ENCODE peak calls at places on chromosomes 3 and 15, in nine cellular contexts. S is immature natural killer cell; F is HT1080; X is coronary artery; E is germinal center; J is HFF-Myc; M is HCEC 1CT; Q is activated CD8-positive, alpha-beta memory T cell treated with anti-CD3 and anti-CD28 coated beads for 24 hours; A is T follicular helper cell. Z is an unnamed sample.
A peak's percentile ranks its signal among the peaks of the same experiment; 100 is the strongest.

GRCh38 chr3:113890256-113890900 is 51.8 kb downstream of the GRAMD1C start:
- DNase-seq in S (no peak), F (peak; percentile 20), X (no peak), E (no peak), J (no peak), M (no peak), Q (no peak), A (no peak), Z (no peak)

GRCh38 chr15:62389887-62390792 is 225.1 kb upstream of the C2CD4B start:
- DNase-seq in S (peak; percentile 66), F (peak; percentile 62), X (peak; percentile 76), E (peak; percentile 83), J (no peak), M (peak; percentile 79), Q (peak; percentile 89), A (peak; percentile 12), Z (peak; percentile 27)

GRCh38 chr3:134652409-134652831 is 1.6 kb upstream of the KY start:
- DNase-seq in S (no peak), F (peak; percentile 44), X (no peak), E (no peak), J (no peak), M (no peak), Q (peak; percentile 28), A (no peak), Z (no peak)

GRCh38 chr3:58117561-58118305 is 93.0 kb downstream of the DNASE1L3 start:
- DNase-seq in S (no peak), F (no peak), X (no peak), E (no peak), J (no peak), M (peak; percentile 50), Q (no peak), A (no peak), Z (no peak)

GRCh38 chr3:190424478-190425439 is 24.9 kb downstream of the TMEM207 start:
- DNase-seq in S (peak; percentile 19), F (peak; percentile 90), X (no peak), E (peak; percentile 26), J (peak; percentile 65), M (peak; percentile 80), Q (peak; percentile 63), A (no peak), Z (no peak)

GRCh38 chr3:136950583-136950982 is 7.2 kb upstream of the IL20RB start:
- DNase-seq in S (no peak), F (no peak), X (no peak), E (no peak), J (no peak), M (no peak), Q (no peak), A (no peak), Z (no peak)

GRCh38 chr15:29765898-29766537 is 56.2 kb downstream of the TJP1 start:
- DNase-seq in S (no peak), F (no peak), X (no peak), E (no peak), J (no peak), M (no peak), Q (no peak), A (no peak), Z (no peak)

GRCh38 chr15:82855286-82856092 is 46.1 kb downstream of the WHAMM start:
- DNase-seq in S (no peak), F (no peak), X (no peak), E (no peak), J (no peak), M (no peak), Q (no peak), A (no peak), Z (no peak)

GRCh38 chr3:93906245-93906644 is 67.5 kb downstream of the PROS1 start:
- DNase-seq in S (no peak), F (no peak), X (no peak), E (no peak), J (no peak), M (no peak), Q (no peak), A (no peak), Z (no peak)

GRCh38 chr3:8608041-8608790 is 36.4 kb downstream of the SSUH2 start:
- DNase-seq in S (no peak), F (no peak), X (no peak), E (no peak), J (no peak), M (no peak), Q (no peak), A (no peak), Z (no peak)

GRCh38 chr3:125470671-125471070 is 49.3 kb downstream of the SNX4 start:
- DNase-seq in S (no peak), F (no peak), X (no peak), E (no peak), J (no peak), M (no peak), Q (no peak), A (no peak), Z (no peak)

GRCh38 chr3:124092811-124093210 is 100.9 kb upstream of the ROPN1 start:
- DNase-seq in S (no peak), F (peak; percentile 29), X (no peak), E (no peak), J (no peak), M (no peak), Q (no peak), A (no peak), Z (no peak)

GRCh38 chr15:72827216-72827615 is 43.7 kb upstream of the ADPGK start:
- DNase-seq in S (no peak), F (no peak), X (no peak), E (no peak), J (no peak), M (peak; percentile 15), Q (no peak), A (no peak), Z (no peak)

GRCh38 chr15:75817151-75817935 is 25.9 kb upstream of the UBE2Q2 start:
- DNase-seq in S (no peak), F (no peak), X (no peak), E (no peak), J (no peak), M (no peak), Q (no peak), A (no peak), Z (no peak)

GRCh38 chr3:184635126-184635525 is 73.5 kb downstream of the EPHB3 start:
- DNase-seq in S (no peak), F (no peak), X (no peak), E (no peak), J (no peak), M (no peak), Q (no peak), A (no peak), Z (no peak)

GRCh38 chr3:122996038-122996580 is 31.5 kb downstream of the SEMA5B start:
- DNase-seq in S (no peak), F (no peak), X (no peak), E (no peak), J (no peak), M (no peak), Q (no peak), A (no peak), Z (no peak)